ENCODE peak calls at places on chromosomes 2 and 18, in five cellular contexts. C, H, V, F and Q are unnamed samples.

GRCh38 chr2:200483729-200484198 is 26.1 kb downstream of the KCTD18 start:
- DNase-seq in C (no peak), H (no peak), V (no peak), F (no peak), Q (no peak)

GRCh38 chr18:49238433-49239042 is 221.9 kb downstream of the DYM start:
- DNase-seq in C (peak), H (no peak), V (no peak), F (peak), Q (no peak)

GRCh38 chr2:189092936-189093335 is 86.6 kb downstream of the COL5A2 start:
- DNase-seq in C (no peak), H (no peak), V (no peak), F (peak), Q (no peak)

GRCh38 chr2:127508025-127508620 is 18.2 kb downstream of the IWS1 start:
- DNase-seq in C (no peak), H (no peak), V (no peak), F (no peak), Q (no peak)

GRCh38 chr18:76553715-76554603 is 58.9 kb upstream of the ZNF516 start:
- DNase-seq in C (no peak), H (no peak), V (no peak), F (peak), Q (no peak)

GRCh38 chr2:62999905-63000304 is 50.7 kb upstream of the OTX1 start:
- DNase-seq in C (no peak), H (no peak), V (no peak), F (peak), Q (no peak)

GRCh38 chr18:74715306-74715705 is 117.6 kb downstream of the ZNF407 start:
- DNase-seq in C (peak), H (no peak), V (no peak), F (no peak), Q (no peak)

GRCh38 chr2:42959148-42959992 is 167.0 kb upstream of the HAAO start:
- DNase-seq in C (no peak), H (no peak), V (no peak), F (no peak), Q (no peak)

GRCh38 chr18:9757851-9758587 is 49.9 kb downstream of the RAB31 start:
- DNase-seq in C (no peak), H (no peak), V (no peak), F (peak), Q (no peak)

GRCh38 chr2:112229365-112229764 is 25.5 kb downstream of the ZC3H8 start:
- DNase-seq in C (no peak), H (no peak), V (no peak), F (no peak), Q (no peak)

GRCh38 chr18:74682141-74682997 is 84.7 kb downstream of the ZNF407 start:
- DNase-seq in C (no peak), H (no peak), V (no peak), F (no peak), Q (no peak)

GRCh38 chr18:62384610-62385097 is 59.5 kb downstream of the TNFRSF11A start:
- DNase-seq in C (no peak), H (no peak), V (no peak), F (no peak), Q (no peak)

GRCh38 chr18:26961805-26962204 is 96.3 kb upstream of the AQP4 start:
- DNase-seq in C (no peak), H (no peak), V (no peak), F (no peak), Q (no peak)

GRCh38 chr2:151560289-151560688 is 150.6 kb downstream of the RIF1 start:
- DNase-seq in C (no peak), H (no peak), V (no peak), F (peak), Q (no peak)

GRCh38 chr18:33051397-33051796 is 278.6 kb upstream of the KLHL14 start:
- DNase-seq in C (no peak), H (no peak), V (no peak), F (no peak), Q (no peak)

GRCh38 chr2:42905341-42906114 is 113.1 kb upstream of the HAAO start:
- DNase-seq in C (no peak), H (no peak), V (no peak), F (no peak), Q (no peak)

GRCh38 chr18:55457028-55457427 is 131.0 kb downstream of the TCF4 start:
- DNase-seq in C (no peak), H (no peak), V (no peak), F (no peak), Q (no peak)